ENCODE peak calls at places on chromosomes 1 and 21, in four cellular contexts. U is SK-N-SH, K is K562, S is HepG2. W is an unnamed sample.

GRCh38 chr1:185441608-185442007 is 124.6 kb upstream of the IVNS1ABP start:
- DNase-seq in U (no peak), K (no peak), S (peak; percentile 38), W (no peak)

GRCh38 chr1:167765496-167765895 is 43.7 kb downstream of the MPZL1 start:
- DNase-seq in U (no peak), K (no peak), S (no peak), W (no peak)

GRCh38 chr1:40794915-40795715 is 11.5 kb downstream of the KCNQ4 start:
- DNase-seq in U (no peak), K (no peak), S (no peak), W (no peak)

GRCh38 chr21:8989883-8990325 is 1531.5 kb upstream of the TPTE start:
- DNase-seq in U (no peak), K (no peak), S (peak; percentile 96), W (no peak)

GRCh38 chr1:233905416-233906051 is 1.1 kb downstream of the SLC35F3 start:
- DNase-seq in U (no peak), K (peak; percentile 12), S (no peak), W (no peak)

GRCh38 chr1:202237052-202237451 is 43.5 kb downstream of the LGR6 start:
- DNase-seq in U (peak; percentile 79), K (peak; percentile 76), S (peak; percentile 55), W (peak; percentile 63)

GRCh38 chr21:36310016-36310415 is 10.0 kb upstream of the MORC3 start:
- DNase-seq in U (no peak), K (no peak), S (no peak), W (no peak)

GRCh38 chr1:240312872-240313271 is 221.2 kb downstream of the FMN2 start:
- DNase-seq in U (no peak), K (no peak), S (no peak), W (no peak)

GRCh38 chr1:29527314-29528004 is 291.1 kb downstream of the PTPRU start:
- DNase-seq in U (no peak), K (no peak), S (no peak), W (no peak)

GRCh38 chr1:228377664-228378452 is 28.8 kb downstream of the TRIM11 start:
- DNase-seq in U (no peak), K (no peak), S (no peak), W (no peak)

GRCh38 chr1:20100632-20101355 is 18.5 kb downstream of the PLA2G2D start:
- DNase-seq in U (peak; percentile 70), K (peak; percentile 64), S (peak; percentile 48), W (peak; percentile 52)

GRCh38 chr1:165143437-165144065 is 213.0 kb downstream of the LMX1A start:
- DNase-seq in U (no peak), K (peak; percentile 65), S (peak; percentile 6), W (no peak)

GRCh38 chr21:40901690-40902089 is 54.7 kb upstream of the DSCAM start:
- DNase-seq in U (no peak), K (no peak), S (no peak), W (no peak)

DNA sequence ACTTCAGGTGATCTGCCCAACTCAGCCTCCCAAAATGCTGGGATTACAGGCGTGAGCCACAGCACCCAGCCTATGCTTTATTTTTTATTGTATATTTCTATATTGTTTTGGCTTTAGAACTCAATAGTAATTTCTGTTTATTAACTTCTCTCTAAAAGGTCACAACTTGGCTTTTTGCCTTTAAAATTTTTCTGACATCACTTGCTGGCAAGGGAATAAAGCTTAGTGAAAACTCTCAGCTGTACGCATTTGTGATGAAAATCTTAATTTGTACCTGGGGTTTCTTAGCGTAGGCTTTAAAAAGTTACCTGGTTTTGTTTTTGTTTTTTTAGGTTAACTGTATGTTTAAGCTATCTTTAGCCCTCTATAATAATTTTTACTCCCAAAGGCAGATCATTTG is 36.2 kb downstream of the B3GALNT2 start:
- DNase-seq in U (no peak), K (no peak), S (no peak), W (no peak)
- H3K4me3 ChIP-seq in U (no peak overlapping the region), K (no peak overlapping the region), S (no peak overlapping the region), W (no peak overlapping the region)

GRCh38 chr1:8011923-8012858 is 13.9 kb downstream of the ERRFI1 start:
- DNase-seq in U (no peak), K (no peak), S (no peak), W (no peak)

GRCh38 chr1:8011016-8011415 is 15.1 kb downstream of the ERRFI1 start:
- DNase-seq in U (no peak), K (no peak), S (no peak), W (no peak)

GRCh38 chr1:8006037-8006963 is 19.8 kb downstream of the ERRFI1 start:
- DNase-seq in U (no peak), K (no peak), S (no peak), W (no peak)

GRCh38 chr1:8010080-8010664 is 15.9 kb downstream of the ERRFI1 start:
- DNase-seq in U (no peak), K (no peak), S (no peak), W (no peak)

GRCh38 chr1:8009043-8010002 is 16.8 kb downstream of the ERRFI1 start:
- DNase-seq in U (no peak), K (no peak), S (no peak), W (no peak)
- TF ChIP-seq ELF1 in U (no peak), K (no peak), S (no peak), W (no peak)

GRCh38 chr1:1943834-1944570 is 24.9 kb upstream of the TMEM52 start:
- DNase-seq in U (peak; percentile 93), K (peak; percentile 79), S (peak; percentile 61), W (peak; percentile 35)
- H3K4me3 ChIP-seq in U (peak overlapping the region; percentile 38), K (no peak overlapping the region), S (peak overlapping the region; percentile 67), W (peak overlapping the region; percentile 35)

GRCh38 chr1:172638885-172639831 is 19.7 kb upstream of the FASLG start:
- DNase-seq in U (peak; percentile 22), K (no peak), S (peak; percentile 24), W (peak; percentile 59)
- TF ChIP-seq ELF1 in U (no peak), K (no peak), S (no peak), W (no peak)

DNA sequence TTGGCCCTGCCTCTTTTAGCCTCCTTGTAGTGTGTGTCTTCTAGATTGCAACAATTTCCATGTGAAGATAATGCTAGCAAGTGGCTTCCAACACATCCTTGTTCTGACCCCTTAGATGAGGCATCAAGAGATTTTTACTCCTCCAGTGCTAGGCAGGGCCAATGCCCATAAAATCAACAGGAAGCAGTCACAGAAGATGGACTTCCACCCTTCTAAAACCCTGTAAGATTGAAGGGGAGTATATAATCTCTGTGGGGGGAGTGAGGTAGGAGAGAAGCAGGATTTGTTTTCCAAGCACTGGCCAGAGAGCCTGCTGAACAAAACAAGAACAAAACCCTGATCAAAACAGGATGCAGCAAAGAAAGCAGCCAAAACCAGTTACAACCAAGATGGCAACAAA is 12.2 kb downstream of the GON4L start:
- DNase-seq in U (no peak), K (no peak), S (no peak), W (no peak)
- H3K4me3 ChIP-seq in U (no peak overlapping the region), K (no peak overlapping the region), S (no peak overlapping the region), W (no peak overlapping the region)

DNA sequence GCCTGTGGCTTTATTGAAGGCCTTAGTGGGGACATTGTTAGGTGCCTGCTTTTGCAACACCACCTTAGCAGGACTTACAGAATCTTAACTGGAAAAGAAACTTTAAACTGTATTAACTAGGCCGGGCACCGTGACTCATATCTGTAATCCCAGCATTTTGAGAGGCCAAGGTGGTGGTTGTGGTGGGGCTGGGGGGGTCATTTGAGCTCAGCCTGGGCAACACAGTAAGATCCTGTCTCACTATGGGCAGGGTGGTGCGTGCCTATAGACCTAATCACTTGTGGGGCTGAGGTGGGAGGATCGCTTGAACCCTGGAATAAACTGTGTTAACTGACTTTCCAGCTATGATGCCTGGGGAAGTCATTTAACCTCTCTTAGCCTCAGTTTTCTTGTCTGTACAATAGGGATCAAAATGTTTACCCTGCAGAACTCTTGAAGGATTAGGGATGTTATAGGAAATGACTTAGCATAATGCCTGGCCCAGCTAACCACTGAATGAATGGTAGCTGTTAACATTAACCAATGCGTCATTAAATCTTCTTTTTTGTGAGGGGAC is 39.5 kb downstream of the IER5 start:
- DNase-seq in U (no peak), K (no peak), S (no peak), W (no peak)
- TF ChIP-seq ELF1 in U (no peak), K (no peak), S (no peak), W (no peak)

DNA sequence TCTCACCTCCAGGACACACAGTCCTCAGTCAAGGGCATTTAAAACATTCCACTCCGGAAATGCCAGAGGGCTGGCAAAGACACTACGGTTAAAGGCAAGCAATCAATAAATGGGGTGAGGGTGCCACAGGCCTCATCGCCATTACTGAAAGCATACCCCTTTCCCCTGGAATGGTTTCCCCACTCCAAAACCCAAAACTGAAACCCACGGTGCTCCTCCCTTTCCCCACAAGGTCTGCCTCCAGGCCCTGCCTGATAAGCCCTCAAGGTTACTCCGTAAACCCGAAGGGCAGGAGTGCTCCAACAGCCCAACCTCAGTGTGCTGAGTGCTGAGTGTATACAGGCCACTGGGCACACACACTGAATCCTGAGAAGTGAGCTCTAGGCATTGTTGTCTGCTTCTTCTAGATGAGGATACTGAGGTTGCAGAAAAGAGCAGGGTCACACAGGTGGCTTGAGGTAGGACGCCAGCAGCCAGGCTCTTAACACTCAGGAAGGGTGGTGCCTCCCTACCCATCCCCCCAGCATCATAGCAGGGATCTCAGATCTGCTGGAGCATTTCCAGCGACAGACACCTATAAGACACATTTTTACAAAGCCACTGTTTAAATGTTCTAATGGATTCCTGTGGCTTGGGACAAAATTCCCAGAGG is 29.0 kb downstream of the SSBP3 start:
- DNase-seq in U (no peak), K (peak; percentile 80), S (no peak), W (no peak)
- H3K4me3 ChIP-seq in U (no peak overlapping the region), K (peak overlapping the region; percentile 2), S (no peak overlapping the region), W (no peak overlapping the region)

DNA sequence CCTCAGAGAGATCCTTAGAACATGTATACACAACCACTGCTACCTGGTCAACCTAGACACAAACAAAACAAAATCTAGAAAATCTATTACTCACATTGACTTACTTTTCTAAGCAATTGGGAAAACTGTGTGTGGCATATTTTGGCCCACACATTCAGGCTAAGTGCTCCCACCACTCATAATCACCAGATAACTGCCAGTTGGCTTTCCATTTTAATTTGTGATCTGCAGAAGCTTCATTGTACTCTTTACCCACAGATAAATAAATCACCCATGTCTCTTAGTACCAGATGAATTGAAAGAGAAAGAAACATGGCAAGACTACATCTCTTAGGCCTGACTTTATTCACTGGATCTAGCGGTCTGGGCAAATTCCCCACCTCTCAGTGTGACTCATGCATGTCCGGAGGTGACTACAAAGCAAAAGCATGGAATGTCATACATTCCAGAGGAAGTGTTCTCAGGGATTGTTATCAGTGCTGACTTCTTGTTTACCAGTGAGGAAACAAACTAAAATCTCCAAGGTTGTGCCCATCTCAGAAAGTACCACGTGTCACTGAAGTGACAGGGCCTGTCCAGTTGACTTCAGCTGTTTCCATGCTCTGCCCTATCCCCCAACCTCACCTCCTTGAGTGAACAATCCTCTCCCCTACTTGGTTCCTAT is 52.4 kb upstream of the BCL10 start:
- DNase-seq in U (no peak), K (no peak), S (peak; percentile 97), W (peak; percentile 94)
- TF ChIP-seq ELF1 in U (peak; percentile 49), K (no peak), S (peak; percentile 39), W (no peak)

GRCh38 chr1:231415018-231415583 is 7.0 kb downstream of the EGLN1 start:
- DNase-seq in U (no peak), K (no peak), S (no peak), W (no peak)
- H3K4me3 ChIP-seq in U (no peak overlapping the region), K (no peak overlapping the region), S (no peak overlapping the region), W (no peak overlapping the region)

W was measured in HCT116.